ENCODE peak calls at places on chromosomes 6 and 20, in four cellular contexts. One of them, this sample, is unnamed.
A peak's percentile ranks its signal among the peaks of the same experiment; 100 is the strongest.

GRCh38 chr6:7909323-7910276 is 988 bp downstream of the TXNDC5 start:
- DNase-seq in erythroblast: peak; percentile 59
- DNase-seq in body of pancreas: peak; percentile 75
- DNase-seq in NCI-H1436: no peak
- DNase-seq in this sample: no peak

GRCh38 chr6:43869091-43869710 is 99.2 kb downstream of the VEGFA start:
- DNase-seq in erythroblast: no peak
- DNase-seq in body of pancreas: no peak
- DNase-seq in NCI-H1436: no peak
- DNase-seq in this sample: no peak

GRCh38 chr6:85923013-85923430 is 280.3 kb upstream of the SYNCRIP start:
- DNase-seq in erythroblast: peak; percentile 7
- DNase-seq in body of pancreas: peak; percentile 41
- DNase-seq in NCI-H1436: peak; percentile 29
- DNase-seq in this sample: no peak

GRCh38 chr6:16267428-16268263 is 29.3 kb downstream of the GMPR start:
- DNase-seq in erythroblast: peak; percentile 98
- DNase-seq in body of pancreas: no peak
- DNase-seq in NCI-H1436: no peak
- DNase-seq in this sample: no peak

GRCh38 chr6:14269434-14269833 is 151.9 kb downstream of the CD83 start:
- DNase-seq in erythroblast: no peak
- DNase-seq in body of pancreas: no peak
- DNase-seq in NCI-H1436: no peak
- DNase-seq in this sample: no peak

GRCh38 chr6:43724354-43724753 is 36.8 kb upstream of the MRPS18A start:
- DNase-seq in erythroblast: peak; percentile 47
- DNase-seq in body of pancreas: no peak
- DNase-seq in NCI-H1436: no peak
- DNase-seq in this sample: no peak

GRCh38 chr6:104187616-104188015 is 672.1 kb downstream of the HACE1 start:
- DNase-seq in erythroblast: no peak
- DNase-seq in body of pancreas: no peak
- DNase-seq in NCI-H1436: no peak
- DNase-seq in this sample: no peak

GRCh38 chr6:79466222-79466834 is 70.9 kb downstream of the LCA5 start:
- DNase-seq in erythroblast: peak; percentile 12
- DNase-seq in body of pancreas: no peak
- DNase-seq in NCI-H1436: peak; percentile 18
- DNase-seq in this sample: no peak

GRCh38 chr6:168985705-168986104 is 267.9 kb downstream of the THBS2 start:
- DNase-seq in erythroblast: no peak
- DNase-seq in body of pancreas: no peak
- DNase-seq in NCI-H1436: no peak
- DNase-seq in this sample: no peak

GRCh38 chr6:43874814-43875590 is 105.0 kb downstream of the VEGFA start:
- DNase-seq in erythroblast: no peak
- DNase-seq in body of pancreas: no peak
- DNase-seq in NCI-H1436: no peak
- DNase-seq in this sample: no peak

GRCh38 chr6:167680605-167681149 is 146.0 kb upstream of the AFDN start:
- DNase-seq in erythroblast: no peak
- DNase-seq in body of pancreas: no peak
- DNase-seq in NCI-H1436: no peak
- DNase-seq in this sample: no peak

GRCh38 chr6:131950767-131951575 is at the start of gene CCN2:
- DNase-seq in erythroblast: peak; percentile 10
- DNase-seq in body of pancreas: peak; percentile 75
- DNase-seq in NCI-H1436: no peak
- DNase-seq in this sample: peak; percentile 56

GRCh38 chr20:23005761-23006160 is 29.4 kb upstream of the SSTR4 start:
- DNase-seq in erythroblast: no peak
- DNase-seq in body of pancreas: no peak
- DNase-seq in NCI-H1436: no peak
- DNase-seq in this sample: no peak

GRCh38 chr6:131885237-131885636 is 65.9 kb downstream of the CCN2 start:
- DNase-seq in erythroblast: no peak
- DNase-seq in body of pancreas: no peak
- DNase-seq in NCI-H1436: no peak
- DNase-seq in this sample: no peak

GRCh38 chr6:8814440-8815000 is 379.2 kb upstream of the SLC35B3 start:
- DNase-seq in erythroblast: no peak
- DNase-seq in body of pancreas: no peak
- DNase-seq in NCI-H1436: no peak
- DNase-seq in this sample: no peak